ENCODE peak calls at places on chromosome 2, in six cellular contexts. J is HCT116, T is DND-41, P is fibroblast of lung, X is GM12878, Z is hepatocyte. W is an unnamed sample.

GRCh38 chr2:174570325-174570958 is 27.2 kb downstream of the WIPF1 start:
- DNase-seq in J (no peak), T (no peak), P (no peak), Z (no peak), X (no peak), W (no peak)

GRCh38 chr2:180146541-180146940 is 139.4 kb upstream of the CWC22 start:
- DNase-seq in J (no peak), X (no peak), Z (no peak), P (no peak), T (no peak), W (no peak)

GRCh38 chr2:113965644-113966043 is 75.8 kb downstream of the ACTR3 start:
- DNase-seq in Z (peak), T (peak), X (no peak), P (peak), J (peak), W (peak)

GRCh38 chr2:196594158-196594557 is 45.4 kb upstream of the CCDC150 start:
- DNase-seq in P (no peak), X (no peak), T (no peak), Z (no peak), J (no peak), W (no peak)

GRCh38 chr2:396903-397302 is 109.0 kb upstream of the ALKAL2 start:
- DNase-seq in Z (no peak), J (no peak), X (no peak), P (no peak), T (no peak), W (no peak)

GRCh38 chr2:15427987-15428386 is 133.1 kb downstream of the NBAS start:
- DNase-seq in P (no peak), Z (no peak), X (no peak), T (no peak), J (no peak), W (no peak)

GRCh38 chr2:19632327-19633040 is 269.3 kb downstream of the TTC32 start:
- DNase-seq in T (no peak), P (peak), Z (no peak), X (no peak), J (no peak), W (no peak)

GRCh38 chr2:199186226-199186864 is 271.4 kb downstream of the SATB2 start:
- DNase-seq in X (no peak), P (peak), T (no peak), Z (no peak), J (no peak), W (no peak)

GRCh38 chr2:223586261-223586660 is 15.9 kb downstream of the SCG2 start:
- DNase-seq in X (no peak), P (peak), J (no peak), T (no peak), Z (no peak), W (no peak)

GRCh38 chr2:181895788-181896187 is 4.3 kb downstream of the ITPRID2 start:
- DNase-seq in J (no peak), T (no peak), Z (no peak), P (no peak), X (no peak), W (no peak)

GRCh38 chr2:188439986-188440385 is 148.3 kb downstream of the GULP1 start:
- DNase-seq in Z (no peak), J (no peak), X (no peak), P (no peak), T (no peak), W (no peak)

GRCh38 chr2:101679037-101679726 is 18.3 kb upstream of the MAP4K4 start:
- DNase-seq in Z (no peak), P (peak), X (no peak), J (no peak), T (no peak), W (no peak)

GRCh38 chr2:102147935-102148334 is 5.4 kb downstream of the IL1R1 start:
- DNase-seq in Z (no peak), J (no peak), P (no peak), X (no peak), T (no peak), W (no peak)

GRCh38 chr2:205198130-205198505 is 484.2 kb upstream of the NRP2 start:
- DNase-seq in Z (no peak), P (peak), T (no peak), J (no peak), X (no peak), W (no peak)

GRCh38 chr2:166167451-166167850 is 39.6 kb upstream of the SCN1A start:
- DNase-seq in X (no peak), T (no peak), Z (no peak), P (no peak), J (no peak), W (no peak)

GRCh38 chr2:3487028-3487425 is 32.3 kb downstream of the ADI1 start:
- DNase-seq in T (no peak), P (no peak), X (no peak), Z (no peak), J (no peak), W (peak)

GRCh38 chr2:58042486-58042970 is 4.1 kb upstream of the VRK2 start:
- DNase-seq in T (peak), Z (peak), X (no peak), J (peak), P (peak), W (no peak)

GRCh38 chr2:201256001-201256544 is 4.3 kb upstream of the CASP8 start:
- DNase-seq in P (peak), J (no peak), T (no peak), Z (no peak), X (no peak), W (no peak)

GRCh38 chr2:18346364-18346763 is 214.1 kb downstream of the RDH14 start:
- DNase-seq in P (peak), X (no peak), T (no peak), J (no peak), Z (no peak), W (no peak)

GRCh38 chr2:100234141-100234540 is 88.2 kb downstream of the LONRF2 start:
- DNase-seq in T (no peak), Z (no peak), J (no peak), X (no peak), P (no peak), W (no peak)

GRCh38 chr2:62539892-62540785 is 34.1 kb upstream of the TMEM17 start:
- DNase-seq in Z (peak), X (no peak), J (no peak), P (no peak), T (no peak), W (no peak)

GRCh38 chr2:66872926-66873714 is 438.2 kb downstream of the MEIS1 start:
- DNase-seq in J (no peak), T (no peak), X (no peak), P (no peak), Z (no peak), W (no peak)

DNA sequence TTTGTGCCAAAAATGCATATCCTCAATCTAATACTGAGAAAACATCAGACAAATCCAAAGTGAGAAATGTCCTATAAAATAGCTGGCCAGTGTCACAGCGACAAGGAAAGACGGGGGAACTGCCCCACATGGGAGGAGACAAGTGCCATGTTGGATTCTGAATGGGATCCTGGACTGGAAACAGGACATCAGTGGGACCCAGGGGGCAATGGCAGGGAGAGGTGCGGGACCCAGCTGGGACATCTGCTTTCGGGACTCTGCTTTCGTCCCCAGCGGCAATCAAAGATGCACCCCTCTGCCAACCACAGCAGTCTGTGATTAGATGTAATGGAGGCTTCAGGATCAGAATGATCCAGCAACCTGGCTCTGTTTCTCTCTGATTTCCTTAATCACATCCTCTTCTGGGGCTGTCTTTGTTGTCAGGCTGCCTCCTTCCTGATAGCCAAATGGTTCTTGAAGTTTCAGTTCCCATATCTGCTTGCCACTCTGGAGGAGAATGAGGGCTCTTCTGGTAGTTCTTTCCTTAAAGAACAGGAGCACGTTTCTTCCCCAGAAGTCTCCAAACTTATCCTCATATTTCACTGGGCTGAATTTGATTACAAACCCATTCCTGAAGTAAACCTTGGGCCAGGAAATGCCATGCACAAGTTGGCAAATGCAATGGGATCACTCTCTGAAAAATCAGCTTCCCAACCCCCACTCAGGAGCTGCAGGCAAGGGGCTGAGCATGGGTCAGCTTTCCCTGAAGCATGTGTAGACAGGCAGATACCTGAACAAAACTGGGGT is 13.6 kb upstream of the PROC start:
- DNase-seq in X (no peak), Z (no peak), P (no peak), T (no peak), J (no peak), W (no peak)
- TF ChIP-seq CTCF in X (no peak), Z (no peak), P (no peak), T (no peak), J (no peak), W (no peak)

GRCh38 chr2:240053173-240054155 is at the start of gene OR6B3:
- DNase-seq in X (no peak), T (no peak), Z (no peak), P (no peak), J (no peak), W (no peak)
- H3K4me2 ChIP-seq in X (no peak), T (no peak), Z (no peak), P (no peak), J (no peak), W (no peak)

GRCh38 chr2:212892193-212892592 is 259.2 kb downstream of the IKZF2 start:
- DNase-seq in X (no peak), P (peak), T (peak), J (peak), Z (peak), W (no peak)
- TF ChIP-seq CTCF in X (peak), P (peak), T (peak), J (peak), Z (peak), W (peak)

DNA sequence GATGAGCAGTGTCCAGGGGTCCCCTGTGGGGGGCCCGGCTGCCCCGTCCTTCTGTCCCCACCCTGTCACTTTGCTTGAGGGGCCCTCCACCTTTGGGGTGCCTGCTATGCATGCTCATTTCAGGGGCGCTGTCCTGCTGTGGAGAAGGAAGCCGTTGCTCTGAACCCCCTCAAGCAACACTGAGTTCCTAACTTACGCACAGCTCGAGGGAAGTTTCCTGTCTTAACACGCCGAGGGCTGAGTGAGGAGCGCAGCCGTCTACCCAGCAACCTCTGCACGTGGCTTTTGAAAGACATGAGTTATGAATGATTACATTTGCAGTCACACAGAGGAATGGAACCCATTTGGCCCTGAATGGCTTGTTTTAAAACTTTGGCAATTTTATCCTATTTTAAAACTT is 14.0 kb downstream of the RAMP1 start:
- DNase-seq in T (peak), P (peak), J (no peak), X (no peak), Z (peak), W (no peak)
- H3K4me2 ChIP-seq in T (no peak), P (no peak), J (peak), X (no peak), Z (no peak), W (no peak)

GRCh38 chr2:85873679-85874078 is 15.1 kb downstream of the ST3GAL5 start:
- DNase-seq in J (no peak), T (no peak), P (no peak), X (no peak), Z (no peak), W (no peak)
- TF ChIP-seq CTCF in J (peak), T (peak), P (no peak), X (peak), Z (no peak), W (peak)

DNA sequence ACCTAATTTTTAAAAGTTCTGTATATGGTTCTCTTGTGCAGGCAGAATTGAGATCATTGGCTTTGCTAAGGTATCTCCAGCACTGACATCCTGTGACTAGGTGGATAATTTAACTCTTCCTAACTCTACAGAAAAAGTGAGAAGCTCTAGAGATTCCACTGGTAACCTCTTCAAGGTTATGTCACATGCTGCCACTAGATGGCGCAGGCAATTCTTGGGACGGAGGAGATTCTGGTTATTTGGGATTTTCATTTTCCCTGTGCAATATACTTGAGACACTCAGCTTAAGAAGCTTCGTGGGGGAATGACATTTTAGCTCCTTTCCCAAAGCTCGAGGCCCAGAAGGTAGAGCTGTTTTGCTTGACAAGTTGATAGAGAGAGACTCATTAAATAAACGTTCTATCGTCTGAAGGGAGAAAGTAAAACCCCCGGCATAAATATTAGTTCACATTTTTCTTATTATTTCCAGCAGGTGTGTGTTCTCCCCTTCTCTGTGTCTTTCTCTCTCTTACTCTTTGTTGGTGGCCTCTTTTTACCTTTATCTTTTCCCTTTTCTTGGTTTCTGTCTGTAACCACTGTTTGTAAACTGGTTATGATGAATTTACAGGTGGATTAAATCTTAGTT is 26.6 kb upstream of the LANCL1 start:
- DNase-seq in P (peak), Z (peak), J (peak), T (peak), X (no peak), W (peak)
- H3K4me2 ChIP-seq in P (peak), Z (peak), J (no peak), T (peak), X (no peak), W (no peak)

DNA sequence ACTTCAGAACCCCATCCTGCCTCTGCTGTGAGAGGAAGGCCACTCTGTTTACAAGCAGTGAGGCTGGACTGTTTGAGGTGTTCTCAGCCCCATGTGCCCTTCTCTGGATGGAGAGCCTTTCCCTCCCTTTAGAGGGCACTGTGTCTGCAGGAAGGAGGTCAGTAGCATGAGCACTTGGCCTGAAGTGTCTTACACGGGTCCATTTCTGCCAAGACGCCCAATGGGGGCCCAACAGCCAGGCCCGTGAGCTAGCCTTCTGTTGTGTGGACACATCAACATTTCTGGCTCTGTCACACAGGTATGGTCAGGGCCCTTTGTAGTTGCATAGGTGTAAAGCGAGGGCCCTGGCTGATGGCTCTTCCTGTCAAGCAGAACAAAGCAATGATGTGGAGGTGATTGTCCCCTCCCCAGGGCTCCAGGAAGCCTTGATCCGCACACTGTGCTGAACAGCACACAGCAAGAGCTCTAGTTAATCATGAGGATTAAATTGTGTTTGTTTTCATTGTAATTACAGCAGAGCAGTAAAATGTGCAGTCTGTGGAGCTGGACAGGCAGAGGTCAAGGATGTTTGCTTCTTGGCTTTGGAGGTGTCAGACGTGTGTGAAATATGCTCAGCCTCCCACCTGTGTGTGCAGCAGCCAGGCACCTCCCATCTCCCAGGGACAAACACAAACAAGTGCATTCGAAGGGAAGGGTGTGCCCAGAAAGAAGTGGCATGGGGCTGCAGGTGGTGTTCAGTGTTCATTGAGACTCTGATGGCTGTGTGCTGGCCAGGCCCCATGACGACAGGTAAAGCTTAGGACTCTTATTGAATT is 132.1 kb downstream of the SH3RF3 start:
- DNase-seq in Z (no peak), P (no peak), J (no peak), X (no peak), T (no peak), W (peak)
- TF ChIP-seq CTCF in Z (peak), P (no peak), J (peak), X (peak), T (peak), W (peak)